ENCODE peak calls at places on chromosome 6, in nine cellular contexts. Q, A, E, S, M, X, Y, H and N are unnamed samples. For H3K4me1 and H3K9me3, the result is how much of the 10 kb centered on the place peaks cover.

GRCh38 chr6:41894366-41895299 is 542 bp downstream of the USP49 start:
- DNase-seq in H (no peak), M (no peak), S (peak), Q (peak), Y (no peak), X (peak), A (no peak), E (no peak), N (no peak)

GRCh38 chr6:125797934-125798444 is 7.2 kb downstream of the NCOA7 start:
- DNase-seq in A (no peak), X (no peak), E (no peak), M (no peak), Y (peak), H (no peak), S (no peak), Q (no peak), N (no peak)

GRCh38 chr6:149200282-149200936 is 117.1 kb upstream of the TAB2 start:
- DNase-seq in A (no peak), H (no peak), S (no peak), M (no peak), E (no peak), Y (no peak), Q (no peak), X (no peak), N (no peak)

GRCh38 chr6:56223995-56224394 is 23.4 kb downstream of the COL21A1 start:
- DNase-seq in A (no peak), X (no peak), H (no peak), Y (peak), Q (no peak), E (no peak), S (no peak), M (peak), N (no peak)

GRCh38 chr6:24228681-24229255 is 102.8 kb downstream of the NRSN1 start:
- DNase-seq in Q (no peak), A (no peak), H (no peak), S (no peak), X (no peak), E (no peak), Y (no peak), M (no peak), N (no peak)

GRCh38 chr6:134822920-134823430 is 126.9 kb downstream of the ALDH8A1 start:
- DNase-seq in Y (peak), E (peak), H (peak), M (peak), X (peak), A (peak), S (peak), Q (peak), N (peak)

GRCh38 chr6:69232506-69233194 is 564.2 kb downstream of the LMBRD1 start:
- DNase-seq in H (peak), E (peak), A (peak), X (peak), Y (peak), Q (peak), M (peak), S (peak), N (peak)

GRCh38 chr6:81241717-81242116 is 510.8 kb downstream of the TENT5A start:
- DNase-seq in Q (no peak), Y (peak), M (peak), E (no peak), S (no peak), H (peak), A (no peak), X (peak), N (no peak)

GRCh38 chr6:31559958-31560696 is 12.0 kb upstream of the LTA start:
- DNase-seq in A (no peak), Y (peak), M (no peak), X (no peak), H (no peak), S (no peak), Q (no peak), E (peak), N (no peak)

GRCh38 chr6:99608059-99608885 is 1.6 kb downstream of the PRDM13 start:
- DNase-seq in E (no peak), A (no peak), M (no peak), H (no peak), Y (no peak), Q (no peak), S (no peak), X (peak), N (no peak)

GRCh38 chr6:158813032-158813431 is 6.1 kb downstream of the EZR start:
- DNase-seq in E (no peak), H (no peak), S (peak), M (no peak), Y (no peak), Q (no peak), X (no peak), A (no peak), N (no peak)

GRCh38 chr6:139378882-139379341 is 4.5 kb upstream of the CITED2 start:
- DNase-seq in M (peak), H (no peak), X (no peak), E (no peak), Q (no peak), A (no peak), S (no peak), Y (peak), N (no peak)

GRCh38 chr6:36912583-36912982 is 26.8 kb downstream of the C6orf89 start:
- DNase-seq in X (no peak), M (no peak), S (no peak), A (no peak), Q (no peak), H (no peak), E (no peak), Y (peak), N (no peak)

GRCh38 chr6:12890171-12890790 is 173.7 kb downstream of the PHACTR1 start:
- DNase-seq in A (no peak), H (no peak), X (no peak), M (no peak), Q (no peak), E (no peak), Y (peak), S (no peak), N (peak)

GRCh38 chr6:25359891-25360290 is 80.7 kb downstream of the CARMIL1 start:
- DNase-seq in E (no peak), Y (peak), A (no peak), H (no peak), X (no peak), Q (no peak), M (no peak), S (no peak), N (no peak)

GRCh38 chr6:147000545-147001488 is 203.4 kb upstream of the STXBP5 start:
- DNase-seq in Q (no peak), X (no peak), E (no peak), Y (no peak), H (no peak), A (no peak), M (no peak), S (no peak), N (no peak)

GRCh38 chr6:4880373-4880762 is 104.2 kb downstream of the CDYL start:
- DNase-seq in E (no peak), Y (peak), Q (no peak), H (no peak), A (no peak), M (no peak), X (no peak), S (no peak), N (no peak)

GRCh38 chr6:115360602-115361325 is 699.9 kb downstream of the FRK start:
- DNase-seq in S (no peak), Q (no peak), H (no peak), E (no peak), X (no peak), Y (no peak), A (no peak), M (no peak), N (no peak)

GRCh38 chr6:22045261-22045912 is 251.4 kb downstream of the PRL start:
- DNase-seq in Q (no peak), M (no peak), X (no peak), A (no peak), S (no peak), E (no peak), Y (no peak), H (no peak), N (no peak)

GRCh38 chr6:122770835-122771601 is 8.5 kb upstream of the FABP7 start:
- DNase-seq in A (no peak), Q (no peak), Y (peak), S (no peak), X (peak), E (no peak), H (no peak), M (no peak), N (no peak)

GRCh38 chr6:52305948-52306767 is 21.6 kb upstream of the MCM3 start:
- DNase-seq in M (no peak), E (no peak), A (no peak), S (no peak), H (no peak), Q (no peak), Y (no peak), X (no peak), N (no peak)
- H3K4me1 ChIP-seq in M (under half), E (under half), A (under half), S (under half), H (under half), Q (under half), Y (under half), X (under half), N (under half)

GRCh38 chr6:14917511-14917910 is 328.4 kb upstream of the JARID2 start:
- DNase-seq in H (no peak), A (no peak), E (no peak), M (no peak), S (no peak), Q (no peak), X (no peak), Y (no peak), N (no peak)

GRCh38 chr6:14917101-14917500 is 328.8 kb upstream of the JARID2 start:
- DNase-seq in H (no peak), A (no peak), Q (no peak), Y (peak), X (no peak), M (no peak), S (no peak), E (no peak), N (no peak)

GRCh38 chr6:14915888-14916832 is 329.7 kb upstream of the JARID2 start:
- DNase-seq in A (no peak), S (no peak), H (no peak), X (no peak), Y (no peak), Q (no peak), M (no peak), E (no peak), N (no peak)

GRCh38 chr6:14910692-14911547 is 334.9 kb upstream of the JARID2 start:
- DNase-seq in X (no peak), S (peak), H (no peak), M (no peak), E (peak), A (peak), Y (no peak), Q (no peak), N (no peak)

GRCh38 chr6:14912226-14912625 is 333.6 kb upstream of the JARID2 start:
- DNase-seq in M (no peak), Q (no peak), Y (no peak), A (no peak), H (no peak), E (no peak), X (no peak), S (no peak), N (no peak)
- H3K9me3 ChIP-seq in M (under half), Q (under half), Y (under half), A (under half), H (under half), E (under half), X (under half), S (under half), N (under half)

GRCh38 chr6:117226778-117227177 is 38.6 kb upstream of the VGLL2 start:
- DNase-seq in E (no peak), M (no peak), Q (no peak), Y (no peak), H (no peak), S (no peak), X (no peak), A (no peak), N (no peak)
- H3K4me3 ChIP-seq in E (no peak), M (no peak), Q (no peak), Y (no peak), H (no peak), S (no peak), X (no peak), A (no peak), N (no peak)

GRCh38 chr6:137870286-137870685 is 3.2 kb downstream of the TNFAIP3 start:
- DNase-seq in A (no peak), E (no peak), X (no peak), M (no peak), Q (no peak), S (no peak), Y (no peak), H (no peak), N (no peak)
- H3K4me1 ChIP-seq in A (under half), E (under half), X (half or more), M (under half), Q (under half), S (half or more), Y (under half), H (under half), N (under half)